ENCODE peak calls at places on chromosomes 7 and 10, in five cellular contexts. N is mammary epithelial cell; O is PC-3; I is heart left ventricle; T is CD8-positive, alpha-beta T cell. M is an unnamed sample. For H3K4me1, the result is how much of the 10 kb centered on the place peaks cover.

GRCh38 chr7:115724400-115725056 is 306.0 kb downstream of the TFEC start:
- DNase-seq in N (no peak), O (peak), I (no peak), T (no peak), M (no peak)

GRCh38 chr7:117281562-117281961 is 41.3 kb downstream of the WNT2 start:
- DNase-seq in N (peak), O (no peak), I (no peak), T (no peak), M (no peak)

GRCh38 chr10:49751636-49752510 is 10.2 kb downstream of the OGDHL start:
- DNase-seq in N (no peak), O (no peak), I (no peak), T (no peak), M (no peak)

GRCh38 chr10:66259836-66260235 is 666.0 kb upstream of the LRRTM3 start:
- DNase-seq in N (no peak), O (no peak), I (no peak), T (no peak), M (no peak)

GRCh38 chr10:23516530-23516929 is 77.7 kb downstream of the OTUD1 start:
- DNase-seq in N (peak), O (peak), I (no peak), T (no peak), M (peak)

GRCh38 chr10:48470115-48470892 is 134.6 kb downstream of the ARHGAP22 start:
- DNase-seq in N (no peak), O (no peak), I (no peak), T (peak), M (peak)

GRCh38 chr10:6114299-6114698 is 25.5 kb downstream of the RBM17 start:
- DNase-seq in N (no peak), O (no peak), I (no peak), T (no peak), M (no peak)

GRCh38 chr10:121457729-121458128 is 140.5 kb downstream of the FGFR2 start:
- DNase-seq in N (no peak), O (no peak), I (no peak), T (no peak), M (no peak)

GRCh38 chr7:7706101-7706511 is 12.3 kb downstream of the RPA3 start:
- DNase-seq in N (no peak), O (no peak), I (no peak), T (no peak), M (no peak)

GRCh38 chr7:134553976-134554375 is 5.1 kb downstream of the AKR1B15 start:
- DNase-seq in N (peak), O (peak), I (no peak), T (no peak), M (no peak)

GRCh38 chr7:129108583-129108982 is 35.9 kb upstream of the TSPAN33 start:
- DNase-seq in N (peak), O (no peak), I (no peak), T (no peak), M (no peak)

DNA sequence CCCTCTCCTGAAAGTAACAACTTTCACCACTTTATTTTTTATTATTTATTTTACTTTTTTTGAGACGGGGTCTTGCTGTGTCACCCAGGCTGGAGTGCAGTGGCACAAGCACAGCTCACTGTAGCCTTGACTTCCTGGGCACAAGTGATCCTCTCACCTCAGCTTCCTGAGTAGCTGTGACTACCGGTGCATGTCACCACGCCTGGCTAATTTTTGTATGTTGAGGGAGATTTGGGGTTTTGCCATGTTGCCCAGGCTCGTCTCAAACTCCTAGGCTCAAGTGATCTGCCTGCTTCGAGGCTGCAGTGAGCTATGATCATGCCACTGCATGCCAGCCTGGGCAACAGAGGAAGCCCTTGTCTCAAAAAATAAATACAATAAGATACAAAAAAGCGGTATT is 14.9 kb upstream of the SLIT1 start:
- DNase-seq in N (no peak), O (no peak), I (no peak), T (no peak), M (peak)
- H3K4me1 ChIP-seq in N (under half), O (under half), I (under half), T (under half), M (under half)

DNA sequence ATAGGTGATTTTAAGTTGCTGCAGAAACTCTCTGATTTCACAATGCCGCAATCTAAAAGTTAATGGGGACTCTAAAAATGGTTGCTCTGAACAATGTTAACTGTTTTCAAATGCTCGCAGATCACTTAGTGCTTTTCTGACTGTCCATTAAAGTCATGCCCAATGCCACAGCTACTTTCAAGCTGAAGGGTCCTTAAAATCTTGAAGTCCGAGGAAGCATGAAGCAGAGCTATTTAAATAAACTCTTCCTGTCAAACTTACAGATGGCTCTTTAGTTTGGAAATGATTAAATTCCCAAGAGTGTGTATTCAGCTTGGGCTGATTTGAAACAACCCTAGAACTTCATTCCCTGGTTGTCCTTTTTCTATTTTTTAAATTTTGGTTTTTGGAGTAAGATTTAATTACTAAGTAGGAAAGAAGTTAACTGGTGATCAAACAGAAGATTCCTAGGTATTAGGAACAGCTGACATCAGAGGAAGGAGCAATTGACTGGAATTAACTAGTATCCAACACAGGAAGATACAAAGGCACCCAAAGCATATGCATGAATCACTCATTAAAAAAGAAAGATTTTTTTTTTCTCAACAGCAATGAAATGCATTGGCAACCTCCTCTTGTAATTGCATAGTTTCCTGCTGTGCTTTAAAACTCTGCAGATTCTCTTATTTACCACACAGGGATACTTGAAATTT is 105.1 kb downstream of the NRP1 start:
- DNase-seq in N (no peak), O (peak), I (no peak), T (no peak), M (no peak)
- H3K4me1 ChIP-seq in N (under half), O (under half), I (half or more), T (under half), M (under half)

GRCh38 chr10:75079436-75080083 is 31.9 kb upstream of the SAMD8 start:
- DNase-seq in N (no peak), O (no peak), I (no peak), T (no peak), M (no peak)
- H3K4me1 ChIP-seq in N (under half), O (under half), I (under half), T (under half), M (under half)

DNA sequence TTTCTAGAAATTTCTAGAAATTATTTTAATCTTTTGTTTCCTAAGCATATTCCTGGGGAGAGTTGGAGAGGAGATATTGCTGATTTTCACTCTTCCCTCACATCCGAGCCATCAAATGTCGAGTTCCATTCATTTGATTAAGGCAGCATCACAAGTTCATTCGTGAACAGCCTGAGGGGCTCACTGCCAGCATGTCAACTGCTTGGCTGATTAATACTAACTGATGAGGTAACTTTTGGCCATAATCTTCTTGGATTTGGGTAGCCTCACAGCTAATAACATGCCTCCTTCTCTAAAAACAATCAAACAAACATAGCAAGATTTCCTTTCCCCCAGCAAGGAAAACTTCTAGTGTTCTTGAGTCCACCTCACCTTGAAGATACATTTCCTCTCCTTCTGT is 87.1 kb upstream of the AFAP1L2 start:
- DNase-seq in N (no peak), O (no peak), I (no peak), T (no peak), M (no peak)
- H3K4me1 ChIP-seq in N (under half), O (under half), I (half or more), T (half or more), M (under half)

GRCh38 chr7:132422502-132423101 is 153.7 kb downstream of the PLXNA4 start:
- DNase-seq in N (no peak), O (peak), I (no peak), T (no peak), M (no peak)

GRCh38 chr7:132423594-132424200 is 152.6 kb downstream of the PLXNA4 start:
- DNase-seq in N (no peak), O (no peak), I (no peak), T (no peak), M (no peak)

GRCh38 chr7:132424821-132425739 is 151.2 kb downstream of the PLXNA4 start:
- DNase-seq in N (no peak), O (no peak), I (no peak), T (no peak), M (no peak)

GRCh38 chr7:132425920-132426319 is 150.3 kb downstream of the PLXNA4 start:
- DNase-seq in N (no peak), O (no peak), I (no peak), T (no peak), M (no peak)

GRCh38 chr7:132424277-132424676 is 152.0 kb downstream of the PLXNA4 start:
- DNase-seq in N (no peak), O (no peak), I (no peak), T (no peak), M (no peak)
- H3K4me1 ChIP-seq in N (under half), O (under half), I (under half), T (under half), M (under half)

DNA sequence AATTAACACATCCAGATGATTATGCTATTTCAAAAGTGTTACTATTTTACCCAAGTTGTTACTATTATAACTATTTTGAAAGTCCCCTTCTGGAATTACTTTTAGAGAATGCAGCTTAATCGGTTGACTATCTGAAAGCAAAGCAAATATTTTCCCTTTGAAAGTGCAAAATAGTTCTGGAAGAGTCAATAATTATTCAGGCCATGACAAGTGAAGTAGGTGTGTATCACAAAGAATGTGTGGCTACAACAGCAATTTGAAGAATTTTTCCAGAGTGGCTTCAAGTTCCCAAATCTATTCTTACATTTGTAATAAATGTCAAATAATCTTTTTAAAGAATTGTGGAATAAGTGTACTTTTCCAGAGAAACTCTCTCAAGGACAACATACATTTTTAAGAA is 42.8 kb downstream of the RNLS start:
- DNase-seq in N (no peak), O (no peak), I (no peak), T (no peak), M (no peak)
- H3K4me1 ChIP-seq in N (under half), O (under half), I (under half), T (under half), M (under half)

GRCh38 chr7:151087247-151088018 is 1.2 kb downstream of the AGAP3 start:
- DNase-seq in N (peak), O (peak), I (peak), T (no peak), M (no peak)

GRCh38 chr7:151085329-151085690 is 965 bp upstream of the AGAP3 start:
- DNase-seq in N (no peak), O (no peak), I (no peak), T (no peak), M (no peak)

GRCh38 chr7:151088019-151088855 is 2.0 kb downstream of the AGAP3 start:
- DNase-seq in N (peak), O (peak), I (no peak), T (no peak), M (no peak)

GRCh38 chr7:151085691-151086620 is at the start of gene AGAP3:
- DNase-seq in N (peak), O (peak), I (peak), T (no peak), M (peak)

DNA sequence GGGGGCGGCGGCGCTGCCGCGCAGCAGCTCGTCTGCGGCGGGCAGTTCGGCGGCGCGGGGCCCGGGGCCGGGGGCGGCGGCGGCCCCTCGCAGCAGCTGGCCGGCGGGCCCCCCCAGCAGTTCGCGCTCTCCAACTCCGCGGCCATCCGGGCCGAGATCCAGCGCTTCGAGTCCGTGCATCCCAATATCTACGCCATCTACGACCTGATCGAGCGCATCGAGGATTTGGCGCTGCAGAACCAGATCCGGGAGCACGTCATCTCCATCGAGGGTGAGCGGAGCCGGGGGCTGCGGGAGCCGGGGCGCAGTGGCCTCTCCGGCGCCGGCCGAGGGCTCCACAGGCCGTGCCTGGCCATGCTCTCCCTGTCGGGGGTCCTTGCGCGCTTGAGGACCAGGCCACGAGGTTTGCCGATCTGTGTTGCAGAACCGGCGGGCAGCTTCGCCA is 549 bp downstream of the AGAP3 start:
- DNase-seq in N (peak), O (peak), I (no peak), T (no peak), M (no peak)
- H3K4me1 ChIP-seq in N (under half), O (under half), I (half or more), T (under half), M (under half)

GRCh38 chr10:124734311-124735166 is 9.6 kb downstream of the FAM53B start:
- DNase-seq in N (no peak), O (no peak), I (no peak), T (peak), M (peak)
- H3K4me1 ChIP-seq in N (half or more), O (under half), I (half or more), T (half or more), M (half or more)

DNA sequence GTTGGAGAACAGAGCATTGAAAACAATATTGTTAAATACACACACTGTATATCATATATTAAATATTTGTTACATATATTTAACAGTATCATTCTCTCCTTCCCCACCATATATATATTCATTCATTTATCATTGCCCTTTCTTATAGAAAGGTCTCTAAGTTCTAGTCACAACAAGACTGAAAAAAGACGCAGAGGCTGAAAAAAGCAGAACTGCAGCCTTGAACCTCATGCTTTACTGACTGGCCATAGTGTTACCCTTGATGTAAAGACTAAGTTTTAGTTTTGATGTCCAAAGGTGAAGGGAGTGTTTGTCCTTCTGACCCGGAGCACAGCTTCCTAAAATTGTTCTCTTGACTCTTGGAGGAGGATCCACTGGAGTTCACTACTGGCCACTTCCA is 247.9 kb downstream of the PTEN start:
- DNase-seq in N (no peak), O (no peak), I (no peak), T (no peak), M (no peak)
- H3K4me1 ChIP-seq in N (under half), O (under half), I (under half), T (under half), M (half or more)

M was measured in DND-41.